ENCODE peak calls at places on chromosomes 4 and X, in six cellular contexts. Q, S, V, F, L and W are unnamed samples.

GRCh38 chr4:183591301-183591700 is 67.7 kb downstream of the RWDD4 start:
- DNase-seq in V (no peak), L (no peak), S (no peak), Q (no peak), F (peak), W (no peak)

GRCh38 chrX:35339796-35340195 is 397.2 kb downstream of the FAM47B start:
- DNase-seq in L (no peak), Q (no peak), S (no peak), V (no peak), F (peak), W (no peak)

GRCh38 chrX:84187501-84188319 is at the start of gene RPS6KA6:
- DNase-seq in F (peak), Q (peak), L (peak), V (peak), S (peak), W (no peak)

GRCh38 chrX:68183612-68184214 is 249.6 kb downstream of the OPHN1 start:
- DNase-seq in L (no peak), S (peak), Q (no peak), V (peak), F (peak), W (no peak)

GRCh38 chrX:132488092-132488749 is 617 bp downstream of the MBNL3 start:
- DNase-seq in Q (no peak), L (no peak), F (peak), V (peak), S (peak), W (no peak)

GRCh38 chr4:472881-473574 is 25.9 kb downstream of the ZNF721 start:
- DNase-seq in V (peak), L (no peak), Q (no peak), S (peak), F (peak), W (no peak)

GRCh38 chrX:29241831-29242230 is 654.6 kb downstream of the IL1RAPL1 start:
- DNase-seq in S (no peak), F (no peak), Q (no peak), L (no peak), V (peak), W (no peak)

GRCh38 chrX:30153881-30154260 is 61.5 kb upstream of the MAGEB2 start:
- DNase-seq in Q (no peak), L (no peak), S (no peak), V (peak), F (no peak), W (no peak)

GRCh38 chrX:16804923-16805464 is 18.7 kb downstream of the TXLNG start:
- DNase-seq in Q (no peak), F (no peak), L (no peak), S (no peak), V (no peak), W (no peak)

GRCh38 chr4:139817657-139818452 is 152.2 kb downstream of the MGST2 start:
- DNase-seq in V (no peak), F (peak), L (no peak), Q (no peak), S (peak), W (no peak)

GRCh38 chr4:55386840-55387239 is 8.9 kb upstream of the TMEM165 start:
- DNase-seq in V (no peak), S (no peak), Q (no peak), F (no peak), L (no peak), W (no peak)

GRCh38 chr4:182486895-182487294 is 243.7 kb downstream of the TENM3 start:
- DNase-seq in L (no peak), V (peak), F (no peak), S (no peak), Q (no peak), W (no peak)

GRCh38 chrX:46686003-46686645 is 72.8 kb downstream of the SLC9A7 start:
- DNase-seq in L (no peak), F (peak), Q (peak), V (peak), S (peak), W (no peak)

GRCh38 chr4:98739718-98740117 is 81.3 kb upstream of the TSPAN5 start:
- DNase-seq in S (no peak), Q (no peak), V (no peak), F (peak), L (no peak), W (no peak)

GRCh38 chr4:73916172-73916925 is 47.2 kb downstream of the CXCL1 start:
- DNase-seq in S (no peak), V (no peak), L (no peak), Q (no peak), F (no peak), W (no peak)

GRCh38 chr4:100590308-100590707 is 72.5 kb upstream of the EMCN start:
- DNase-seq in L (no peak), F (peak), S (peak), V (no peak), Q (no peak), W (no peak)

GRCh38 chr4:89489338-89489771 is 181.8 kb upstream of the GPRIN3 start:
- DNase-seq in Q (no peak), F (no peak), S (no peak), L (no peak), V (peak), W (no peak)

GRCh38 chr4:7960790-7961655 is 21.4 kb upstream of the AFAP1 start:
- DNase-seq in L (no peak), V (peak), F (peak), Q (peak), S (peak), W (no peak)

GRCh38 chr4:153467154-153467896 is 1.2 kb downstream of the TMEM131L start:
- DNase-seq in L (peak), S (no peak), V (no peak), F (peak), Q (peak), W (no peak)

GRCh38 chr4:38416450-38417014 is 247.5 kb upstream of the KLF3 start:
- DNase-seq in F (no peak), S (no peak), L (no peak), V (no peak), Q (no peak), W (no peak)

GRCh38 chr4:98939892-98940298 is 11.0 kb upstream of the EIF4E start:
- DNase-seq in F (peak), L (no peak), S (peak), V (peak), Q (no peak), W (no peak)

GRCh38 chr4:153114771-153115321 is 89.4 kb upstream of the TRIM2 start:
- DNase-seq in F (peak), L (no peak), V (peak), Q (no peak), S (peak), W (no peak)

GRCh38 chr4:182492456-182492855 is 249.3 kb downstream of the TENM3 start:
- DNase-seq in L (no peak), V (peak), Q (no peak), F (no peak), S (peak), W (no peak)

GRCh38 chrX:123818243-123818642 is 41.6 kb upstream of the XIAP start:
- DNase-seq in S (peak), F (peak), L (no peak), V (peak), Q (no peak), W (no peak)

GRCh38 chr4:70365479-70365878 is 4.9 kb downstream of the SMR3A start:
- DNase-seq in F (peak), S (no peak), V (no peak), L (no peak), Q (no peak), W (no peak)

GRCh38 chr4:114146947-114147618 is 167.6 kb upstream of the ARSJ start:
- DNase-seq in S (no peak), L (no peak), V (no peak), Q (no peak), F (no peak), W (no peak)

GRCh38 chr4:168183717-168184571 is 91.6 kb downstream of the ANXA10 start:
- DNase-seq in S (peak), F (peak), Q (peak), V (peak), L (no peak), W (no peak)

GRCh38 chr4:154004028-154004427 is 215.1 kb upstream of the SFRP2 start:
- DNase-seq in S (no peak), L (no peak), Q (no peak), F (no peak), V (peak), W (no peak)

GRCh38 chr4:74365761-74366160 is 816 bp downstream of the EREG start:
- DNase-seq in S (no peak), F (peak), L (peak), V (peak), Q (no peak), W (no peak)

GRCh38 chr4:2484993-2485392 is 16.1 kb downstream of the RNF4 start:
- DNase-seq in F (peak), Q (peak), S (peak), V (peak), L (no peak), W (no peak)

GRCh38 chr4:96016615-96017299 is 176.9 kb downstream of the PDHA2 start:
- DNase-seq in F (peak), Q (peak), L (no peak), S (peak), V (peak), W (no peak)

GRCh38 chr4:118835896-118836762 is at the start of gene SEC24D:
- DNase-seq in V (peak), Q (peak), S (peak), L (peak), F (peak), W (peak)
- TF ChIP-seq CTCF in V (no peak), Q (no peak), S (no peak), L (no peak), F (no peak), W (no peak)

GRCh38 chrX:102714994-102715393 is 2.7 kb downstream of the GPRASP2 start:
- DNase-seq in V (no peak), S (no peak), Q (no peak), F (no peak), L (no peak), W (no peak)
- TF ChIP-seq CTCF in V (no peak), S (peak), Q (no peak), F (no peak), L (no peak), W (no peak)

GRCh38 chr4:123749408-123749807 is 352.8 kb downstream of the SPRY1 start:
- DNase-seq in F (no peak), V (no peak), L (no peak), S (no peak), Q (no peak), W (no peak)

GRCh38 chr4:123748806-123749205 is 352.2 kb downstream of the SPRY1 start:
- DNase-seq in S (no peak), F (no peak), V (no peak), L (no peak), Q (no peak), W (no peak)

GRCh38 chr4:123750044-123750443 is 353.4 kb downstream of the SPRY1 start:
- DNase-seq in F (no peak), V (peak), Q (no peak), L (no peak), S (no peak), W (no peak)

GRCh38 chr4:123744664-123745290 is 348.2 kb downstream of the SPRY1 start:
- DNase-seq in Q (no peak), F (no peak), L (no peak), V (peak), S (peak), W (no peak)

GRCh38 chr4:123746981-123747380 is 350.4 kb downstream of the SPRY1 start:
- DNase-seq in V (peak), L (no peak), S (peak), Q (no peak), F (no peak), W (no peak)
- TF ChIP-seq CTCF in V (no peak), L (no peak), S (no peak), Q (no peak), F (no peak), W (no peak)

DNA sequence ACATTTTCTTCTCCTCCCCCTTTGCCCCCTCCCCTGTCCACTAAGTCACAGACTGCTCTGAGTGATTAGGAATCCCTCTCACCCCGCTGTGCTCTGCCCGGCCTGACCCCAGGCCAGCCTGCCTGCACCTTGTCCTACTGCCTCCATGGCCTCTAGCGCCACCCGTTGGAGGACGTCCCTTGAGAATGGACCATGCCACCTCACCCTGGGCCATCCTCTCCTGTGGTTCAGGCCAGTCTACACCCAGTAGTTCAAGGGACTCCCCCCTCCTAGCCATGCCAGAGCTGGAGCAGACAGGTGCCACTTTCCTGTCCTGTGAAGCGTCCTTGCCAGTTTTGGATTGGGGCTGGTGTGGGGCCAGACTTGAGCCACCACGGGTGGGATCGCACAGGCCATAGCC is 9.7 kb upstream of the IRAK1 start:
- DNase-seq in L (no peak), Q (no peak), S (no peak), V (no peak), F (no peak), W (no peak)
- TF ChIP-seq CTCF in L (no peak), Q (no peak), S (no peak), V (no peak), F (no peak), W (no peak)

DNA sequence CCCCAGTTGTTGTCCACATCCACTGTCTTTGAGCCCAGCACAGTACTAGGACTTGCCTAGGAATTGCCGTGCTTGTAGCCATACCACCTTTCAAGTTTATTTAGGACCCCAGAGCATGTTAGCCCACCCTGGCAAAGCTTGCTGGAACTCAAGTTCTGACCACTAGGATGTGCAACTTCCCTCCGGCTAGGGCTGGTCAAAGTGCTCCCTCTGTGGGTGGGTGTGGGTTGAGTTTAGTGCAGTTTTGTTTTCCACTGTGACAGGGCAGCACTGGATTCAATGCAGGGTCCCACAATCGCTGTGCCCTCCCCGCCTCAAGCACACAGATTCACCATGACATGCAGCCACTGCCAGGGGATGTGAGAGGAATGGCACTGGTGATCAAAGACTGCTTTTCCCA is 96.0 kb downstream of the RASGEF1B start:
- DNase-seq in Q (no peak), L (no peak), V (no peak), F (no peak), S (no peak), W (no peak)
- TF ChIP-seq CTCF in Q (no peak), L (no peak), V (peak), F (no peak), S (no peak), W (peak)

DNA sequence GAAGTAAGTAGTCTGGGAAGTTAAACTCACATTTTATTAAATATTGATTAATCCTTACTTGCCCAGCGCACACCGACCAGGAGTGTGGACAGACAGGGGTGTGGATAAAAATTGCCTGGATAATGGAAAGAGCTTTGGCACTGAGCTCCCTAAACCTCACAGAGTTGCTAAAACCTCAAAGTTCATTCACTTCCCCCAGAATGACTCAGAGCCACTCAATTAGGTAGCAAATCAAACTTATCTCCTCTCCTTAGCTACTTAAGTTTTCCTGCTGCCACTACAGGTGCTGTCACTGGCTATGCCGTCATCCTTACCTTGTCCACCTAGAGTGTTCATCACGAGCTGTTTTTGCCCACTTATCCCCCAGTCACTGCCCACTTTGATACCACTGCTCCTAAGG is 27.0 kb upstream of the MID1IP1 start:
- DNase-seq in S (no peak), Q (no peak), L (no peak), F (peak), V (no peak), W (no peak)
- TF ChIP-seq CTCF in S (no peak), Q (no peak), L (no peak), F (no peak), V (no peak), W (no peak)

GRCh38 chr4:9927317-9928007 is 93.8 kb downstream of the SLC2A9 start:
- DNase-seq in S (no peak), V (no peak), Q (no peak), F (no peak), L (no peak), W (no peak)

GRCh38 chr4:9925750-9926439 is 95.4 kb downstream of the SLC2A9 start:
- DNase-seq in Q (no peak), V (no peak), S (no peak), L (no peak), F (no peak), W (no peak)

GRCh38 chr4:9923195-9923812 is 98.0 kb downstream of the SLC2A9 start:
- DNase-seq in Q (no peak), F (no peak), L (no peak), S (no peak), V (no peak), W (no peak)

GRCh38 chr4:9926591-9926990 is 94.7 kb downstream of the SLC2A9 start:
- DNase-seq in Q (no peak), L (no peak), S (no peak), V (no peak), F (no peak), W (no peak)

GRCh38 chr4:9924750-9925149 is 96.5 kb downstream of the SLC2A9 start:
- DNase-seq in S (no peak), Q (no peak), L (no peak), F (peak), V (peak), W (no peak)
- TF ChIP-seq CTCF in S (no peak), Q (no peak), L (no peak), F (no peak), V (no peak), W (no peak)

DNA sequence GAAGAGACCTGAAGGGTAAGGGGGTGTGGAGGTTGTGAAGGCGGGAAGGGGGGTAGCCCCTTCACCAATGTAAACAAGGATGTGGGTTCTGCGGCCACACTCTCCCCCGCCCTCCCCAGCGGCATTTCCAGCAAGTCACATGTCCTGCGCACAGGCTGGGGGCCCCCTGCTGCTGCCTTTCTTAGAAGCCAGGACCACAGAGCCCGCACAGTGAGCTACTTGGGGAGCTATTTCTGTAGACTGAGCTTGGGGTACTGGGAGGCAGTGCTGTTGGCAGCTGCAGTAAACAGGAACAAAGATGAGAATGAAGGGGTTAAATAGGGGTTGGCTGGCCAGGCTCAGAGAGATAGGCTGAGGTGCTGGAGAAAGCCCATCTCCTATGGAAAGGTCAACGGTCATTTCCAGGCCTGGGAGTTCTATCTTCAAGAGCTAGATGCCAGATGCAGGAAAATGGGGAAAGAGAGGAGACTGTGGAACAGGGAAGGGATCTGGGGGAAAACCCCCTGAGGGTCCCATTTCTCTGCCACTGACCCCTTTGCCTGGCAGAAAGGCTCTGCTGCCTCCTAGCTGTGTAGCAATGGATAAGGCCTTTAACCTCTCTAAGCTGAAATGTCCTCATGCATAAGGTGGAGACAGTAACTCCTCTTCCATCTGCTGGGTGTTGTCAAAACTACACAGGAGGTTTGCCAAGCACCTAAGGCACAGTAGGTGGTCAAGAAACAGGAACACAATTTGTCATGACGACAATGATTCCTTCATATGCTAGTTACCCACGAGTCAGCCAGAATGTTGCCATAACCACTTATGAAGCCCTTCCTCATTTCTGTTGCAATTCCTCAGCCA is 18.5 kb upstream of the PIM2 start:
- DNase-seq in V (peak), F (no peak), L (no peak), S (no peak), Q (peak), W (no peak)
- TF ChIP-seq CTCF in V (peak), F (no peak), L (no peak), S (no peak), Q (peak), W (no peak)

GRCh38 chrX:70426286-70427278 is 3.5 kb downstream of the GDPD2 start:
- DNase-seq in V (no peak), F (no peak), Q (no peak), S (no peak), L (no peak), W (no peak)

GRCh38 chrX:70421618-70422017 is 1.5 kb upstream of the GDPD2 start:
- DNase-seq in L (no peak), V (no peak), Q (no peak), S (no peak), F (no peak), W (no peak)

GRCh38 chrX:70424801-70425200 is 1.7 kb downstream of the GDPD2 start:
- DNase-seq in V (no peak), L (no peak), F (no peak), S (no peak), Q (no peak), W (no peak)

GRCh38 chrX:70423937-70424336 is 823 bp downstream of the GDPD2 start:
- DNase-seq in V (no peak), F (no peak), L (no peak), Q (no peak), S (no peak), W (no peak)

GRCh38 chrX:70422886-70423336 is at the start of gene GDPD2:
- DNase-seq in Q (no peak), S (peak), L (no peak), F (peak), V (no peak), W (no peak)
- TF ChIP-seq CTCF in Q (no peak), S (no peak), L (peak), F (peak), V (peak), W (peak)